ENCODE peak calls at places on chromosome 15, in eight cellular contexts. L, Z, G, R, K, O, C and F are unnamed samples.

GRCh38 chr15:38652998-38653397 is 88.4 kb upstream of the RASGRP1 start:
- DNase-seq in L (no peak), Z (no peak), G (no peak), R (no peak), K (no peak), O (no peak), C (no peak), F (no peak)

GRCh38 chr15:25465835-25466234 is 27.0 kb upstream of the UBE3A start:
- DNase-seq in L (no peak), Z (no peak), G (no peak), R (peak), K (no peak), O (no peak), C (no peak), F (no peak)

GRCh38 chr15:66253643-66254363 is at the start of gene MEGF11:
- DNase-seq in L (peak), Z (peak), G (peak), R (no peak), K (peak), O (peak), C (peak), F (peak)

GRCh38 chr15:92811514-92811913 is 88.6 kb upstream of the CHD2 start:
- DNase-seq in L (no peak), Z (no peak), G (no peak), R (peak), K (no peak), O (peak), C (no peak), F (no peak)

GRCh38 chr15:69316281-69316680 is 17.6 kb downstream of the PAQR5 start:
- DNase-seq in L (no peak), Z (no peak), G (no peak), R (no peak), K (no peak), O (no peak), C (no peak), F (no peak)

GRCh38 chr15:89167267-89168176 is 53.9 kb downstream of the RLBP1 start:
- DNase-seq in L (no peak), Z (peak), G (no peak), R (no peak), K (no peak), O (peak), C (peak), F (peak)

GRCh38 chr15:58562135-58562534 is 130.3 kb downstream of the LIPC start:
- DNase-seq in L (no peak), Z (no peak), G (no peak), R (no peak), K (no peak), O (no peak), C (no peak), F (no peak)

GRCh38 chr15:101126618-101127502 is 125.0 kb downstream of the CHSY1 start:
- DNase-seq in L (peak), Z (no peak), G (no peak), R (no peak), K (peak), O (no peak), C (no peak), F (peak)